ENCODE peak calls at places on chromosomes 12 and 14, in eight cellular contexts. N, E, A, M, Q, B, G and R are unnamed samples.

GRCh38 chr14:36271939-36272907 is 48.2 kb downstream of the MBIP start:
- DNase-seq in G (no peak), E (no peak), A (no peak), Q (peak), M (no peak), N (no peak), B (no peak), R (peak)

GRCh38 chr14:58861546-58861945 is 223.8 kb downstream of the DACT1 start:
- DNase-seq in B (peak), A (no peak), N (no peak), Q (no peak), E (no peak), G (no peak), M (no peak), R (no peak)

GRCh38 chr14:68807148-68807600 is 14.3 kb upstream of the ZFP36L1 start:
- DNase-seq in M (no peak), B (peak), Q (no peak), A (peak), N (peak), E (no peak), G (peak), R (peak)

GRCh38 chr14:76761849-76762616 is 765 bp downstream of the VASH1 start:
- DNase-seq in B (no peak), N (no peak), G (no peak), M (no peak), A (no peak), E (no peak), Q (no peak), R (no peak)

GRCh38 chr12:82383930-82384513 is 25.7 kb downstream of the METTL25 start:
- DNase-seq in Q (no peak), N (peak), E (no peak), B (no peak), G (no peak), M (no peak), A (peak), R (no peak)

GRCh38 chr12:40224439-40225291 is at the start of gene LRRK2:
- DNase-seq in B (peak), M (no peak), A (peak), Q (peak), E (no peak), N (peak), G (no peak), R (peak)

GRCh38 chr12:64625243-64626077 is 15.2 kb downstream of the RASSF3 start:
- DNase-seq in N (peak), B (peak), M (peak), E (no peak), Q (peak), G (peak), A (peak), R (peak)

GRCh38 chr12:88922816-88923215 is 342.5 kb upstream of the KITLG start:
- DNase-seq in B (no peak), M (no peak), G (no peak), A (no peak), E (no peak), Q (no peak), N (no peak), R (no peak)

GRCh38 chr14:69484444-69485113 is at the start of gene PLEKHD1:
- DNase-seq in N (no peak), B (no peak), Q (no peak), M (no peak), E (no peak), A (peak), G (no peak), R (no peak)

GRCh38 chr12:122856999-122857671 is 21.9 kb downstream of the HIP1R start:
- DNase-seq in M (no peak), E (no peak), G (no peak), B (no peak), N (no peak), Q (no peak), A (no peak), R (no peak)

GRCh38 chr14:104979758-104980591 is 1.8 kb upstream of the AHNAK2 start:
- DNase-seq in E (no peak), Q (no peak), G (no peak), N (no peak), M (no peak), A (peak), B (peak), R (no peak)

GRCh38 chr12:120971299-120972180 is 6.8 kb upstream of the HNF1A start:
- DNase-seq in B (peak), M (peak), N (peak), A (no peak), E (no peak), G (peak), Q (peak), R (peak)

GRCh38 chr14:83096092-83096491 is 1562.4 kb upstream of the SEL1L start:
- DNase-seq in G (no peak), B (no peak), E (no peak), N (no peak), M (no peak), Q (no peak), A (no peak), R (no peak)

GRCh38 chr14:58275527-58276190 is 22.7 kb upstream of the ARID4A start:
- DNase-seq in Q (no peak), M (no peak), N (no peak), E (no peak), G (no peak), A (no peak), B (no peak), R (no peak)

GRCh38 chr12:120468271-120468845 is 1.2 kb downstream of the SRSF9 start:
- DNase-seq in B (peak), G (no peak), N (peak), M (peak), E (no peak), A (peak), Q (peak), R (no peak)

GRCh38 chr12:29778531-29778930 is 5.2 kb downstream of the TMTC1 start:
- DNase-seq in Q (no peak), G (no peak), N (no peak), A (no peak), M (no peak), E (no peak), B (no peak), R (no peak)

GRCh38 chr12:58174316-58174715 is 232.9 kb downstream of the ATP23 start:
- DNase-seq in N (no peak), B (no peak), A (no peak), E (no peak), G (no peak), Q (no peak), M (no peak), R (no peak)